ENCODE peak calls at places on chromosomes 3 and 15, in six cellular contexts. I is psoas muscle, Y is AG10803, H is astrocyte of the spinal cord, L is ovary, U is OCI-LY7. W is an unnamed sample.

GRCh38 chr3:159796226-159796625 is 192.4 kb upstream of the IL12A start:
- DNase-seq in I (no peak), Y (no peak), H (no peak), L (no peak), U (no peak), W (no peak)

GRCh38 chr3:79960594-79960993 is 192.8 kb upstream of the ROBO1 start:
- DNase-seq in I (no peak), Y (no peak), H (no peak), L (no peak), U (no peak), W (no peak)

GRCh38 chr15:64947211-64947610 is 35.5 kb downstream of the ANKDD1A start:
- DNase-seq in I (no peak), Y (no peak), H (no peak), L (no peak), U (no peak), W (no peak)

GRCh38 chr3:118587847-118588246 is 446.8 kb downstream of the IGSF11 start:
- DNase-seq in I (no peak), Y (no peak), H (no peak), L (no peak), U (no peak), W (no peak)

GRCh38 chr3:101216710-101217457 is 103.5 kb downstream of the IMPG2 start:
- DNase-seq in I (peak; percentile 78), Y (peak; percentile 85), H (peak; percentile 29), L (no peak), U (no peak), W (peak; percentile 80)

GRCh38 chr15:89335289-89336041 is 841 bp upstream of the POLG start:
- DNase-seq in I (peak; percentile 63), Y (no peak), H (no peak), L (no peak), U (peak; percentile 86), W (no peak)

GRCh38 chr15:56077071-56077470 is 83.7 kb upstream of the NEDD4 start:
- DNase-seq in I (no peak), Y (no peak), H (no peak), L (no peak), U (no peak), W (no peak)

GRCh38 chr15:89067751-89068150 is 20.5 kb upstream of the ABHD2 start:
- DNase-seq in I (no peak), Y (no peak), H (peak; percentile 75), L (no peak), U (no peak), W (peak; percentile 66)

GRCh38 chr3:101193957-101194356 is 126.4 kb downstream of the IMPG2 start:
- DNase-seq in I (no peak), Y (peak; percentile 46), H (peak; percentile 33), L (no peak), U (no peak), W (peak; percentile 48)

GRCh38 chr15:73364070-73364469 is 4.7 kb downstream of the HCN4 start:
- DNase-seq in I (no peak), Y (no peak), H (no peak), L (no peak), U (no peak), W (no peak)

GRCh38 chr15:96268421-96269204 is 61.9 kb upstream of the NR2F2 start:
- DNase-seq in I (no peak), Y (peak; percentile 42), H (peak; percentile 62), L (no peak), U (no peak), W (peak; percentile 34)

GRCh38 chr3:8848696-8849131 is 79.3 kb upstream of the OXTR start:
- DNase-seq in I (no peak), Y (peak; percentile 68), H (peak; percentile 84), L (no peak), U (no peak), W (peak; percentile 42)

GRCh38 chr3:126133606-126134005 is 46.8 kb downstream of the ALDH1L1 start:
- DNase-seq in I (peak; percentile 23), Y (no peak), H (no peak), L (no peak), U (no peak), W (no peak)

GRCh38 chr3:152109038-152109437 is 159.7 kb upstream of the MBNL1 start:
- DNase-seq in I (no peak), Y (no peak), H (no peak), L (no peak), U (no peak), W (no peak)

GRCh38 chr3:172249039-172249438 is 199.2 kb downstream of the GHSR start:
- DNase-seq in I (no peak), Y (peak; percentile 53), H (peak; percentile 62), L (no peak), U (no peak), W (peak; percentile 81)

GRCh38 chr3:186487819-186488218 is 56.4 kb downstream of the CRYGS start:
- DNase-seq in I (no peak), Y (no peak), H (no peak), L (no peak), U (no peak), W (peak; percentile 42)

GRCh38 chr3:178618197-178618596 is 82.0 kb downstream of the KCNMB2 start:
- DNase-seq in I (no peak), Y (peak; percentile 18), H (no peak), L (no peak), U (no peak), W (peak; percentile 34)

GRCh38 chr3:5699313-5699712 is 511.8 kb downstream of the EDEM1 start:
- DNase-seq in I (no peak), Y (no peak), H (no peak), L (no peak), U (no peak), W (no peak)

GRCh38 chr15:40838756-40839155 is 5.1 kb upstream of the SPINT1 start:
- DNase-seq in I (peak; percentile 15), Y (peak; percentile 72), H (no peak), L (no peak), U (no peak), W (no peak)

GRCh38 chr3:138629526-138629925 is 21.0 kb downstream of the FAIM start:
- DNase-seq in I (no peak), Y (no peak), H (no peak), L (no peak), U (no peak), W (no peak)

GRCh38 chr3:158352551-158352950 is 218.4 kb upstream of the MLF1 start:
- DNase-seq in I (no peak), Y (peak; percentile 38), H (no peak), L (no peak), U (peak; percentile 59), W (peak; percentile 20)

GRCh38 chr3:50573566-50574279 is 4.4 kb downstream of the HEMK1 start:
- DNase-seq in I (no peak), Y (no peak), H (no peak), L (no peak), U (no peak), W (no peak)

GRCh38 chr3:73542127-73542526 is 82.6 kb downstream of the PDZRN3 start:
- DNase-seq in I (no peak), Y (no peak), H (no peak), L (no peak), U (no peak), W (no peak)

GRCh38 chr3:170049146-170050000 is 11.6 kb downstream of the GPR160 start:
- DNase-seq in I (peak; percentile 60), Y (no peak), H (no peak), L (no peak), U (no peak), W (peak; percentile 42)

GRCh38 chr3:69204315-69204957 is 82.0 kb upstream of the LMOD3 start:
- DNase-seq in I (no peak), Y (no peak), H (no peak), L (no peak), U (no peak), W (peak; percentile 50)

DNA sequence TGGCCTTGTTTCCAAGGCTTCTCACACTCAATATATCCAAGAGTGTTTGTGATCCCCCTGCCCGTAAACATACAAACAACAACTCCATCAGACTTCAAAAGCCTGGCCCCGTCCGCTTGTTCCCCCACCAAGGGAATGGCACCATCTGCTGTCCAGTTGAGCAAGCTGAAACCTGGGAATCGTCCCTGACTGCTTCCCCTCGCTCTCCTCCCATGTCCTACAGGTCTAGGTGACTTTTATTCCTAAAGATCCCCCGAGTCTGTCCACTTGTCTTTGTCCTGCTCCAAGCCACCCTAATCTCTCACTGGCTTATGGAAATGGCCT is 27.9 kb upstream of the FAM174B start:
- DNase-seq in I (peak; percentile 67), Y (peak; percentile 22), H (peak; percentile 12), L (no peak), U (no peak), W (peak; percentile 14)
- TF ChIP-seq CTCF in I (peak; percentile 63), Y (peak; percentile 32), H (peak; percentile 60), L (peak; percentile 77), U (peak; percentile 13), W (peak; percentile 23)

DNA sequence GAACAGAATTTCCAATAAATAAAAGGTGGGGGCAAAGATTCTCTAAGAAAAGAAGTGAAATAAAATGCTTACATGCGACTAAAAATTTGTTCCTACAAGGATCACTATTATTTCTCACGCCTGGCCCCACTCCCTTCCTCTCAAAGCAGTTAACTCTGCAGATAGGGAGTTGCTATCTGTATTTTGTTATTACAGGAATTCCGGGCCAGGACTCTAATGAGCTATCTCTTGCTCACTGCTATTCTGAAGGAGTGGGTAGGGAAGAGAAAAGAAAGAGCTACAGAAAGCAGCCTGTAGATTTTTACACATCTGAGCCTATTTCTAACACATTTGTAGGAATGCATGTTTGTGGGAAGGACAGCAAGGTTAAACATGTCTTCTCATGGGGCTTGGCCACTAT is 140.4 kb downstream of the PCCB start:
- DNase-seq in I (no peak), Y (no peak), H (no peak), L (no peak), U (no peak), W (no peak)
- TF ChIP-seq CTCF in I (no peak), Y (no peak), H (no peak), L (no peak), U (no peak), W (no peak)

GRCh38 chr3:167031364-167032049 is 348.6 kb downstream of the ZBBX start:
- DNase-seq in I (no peak), Y (no peak), H (no peak), L (no peak), U (no peak), W (no peak)

GRCh38 chr3:167033866-167034265 is 346.2 kb downstream of the ZBBX start:
- DNase-seq in I (no peak), Y (no peak), H (no peak), L (no peak), U (no peak), W (no peak)

GRCh38 chr3:167030059-167030458 is 350.0 kb downstream of the ZBBX start:
- DNase-seq in I (no peak), Y (no peak), H (no peak), L (no peak), U (no peak), W (no peak)

GRCh38 chr3:167032267-167032876 is 347.7 kb downstream of the ZBBX start:
- DNase-seq in I (no peak), Y (peak; percentile 6), H (peak; percentile 71), L (no peak), U (peak; percentile 26), W (peak; percentile 67)
- TF ChIP-seq CTCF in I (no peak), Y (peak; percentile 19), H (peak; percentile 61), L (no peak), U (peak; percentile 70), W (peak; percentile 54)

GRCh38 chr3:53729618-53730017 is 116.6 kb downstream of the CHDH start:
- DNase-seq in I (no peak), Y (peak; percentile 4), H (no peak), L (no peak), U (peak; percentile 16), W (no peak)
- TF ChIP-seq CTCF in I (no peak), Y (peak; percentile 35), H (no peak), L (no peak), U (peak; percentile 48), W (no peak)